ENCODE peak calls at places on chromosomes 6 and 20, in four cellular contexts. G is tibial artery, O is cardiac fibroblast, Y is esophagus squamous epithelium. T is an unnamed sample.
A peak's percentile ranks its signal among the peaks of the same experiment; 100 is the strongest.

GRCh38 chr6:17042422-17043147 is 59.3 kb upstream of the STMND1 start:
- DNase-seq in O (peak; percentile 66), Y (no peak), G (no peak), T (peak; percentile 25)

GRCh38 chr6:25025919-25026301 is 90.2 kb upstream of the RIPOR2 start:
- DNase-seq in Y (no peak), G (no peak), O (no peak), T (no peak)

GRCh38 chr6:52233975-52234823 is 10.1 kb downstream of the IL17F start:
- DNase-seq in G (no peak), Y (no peak), O (peak; percentile 38), T (no peak)

GRCh38 chr6:106579281-106579680 is 50.0 kb downstream of the RTN4IP1 start:
- DNase-seq in O (no peak), Y (no peak), G (no peak), T (no peak)

GRCh38 chr20:38536310-38536709 is 44.7 kb upstream of the ADIG start:
- DNase-seq in Y (no peak), O (no peak), G (no peak), T (no peak)

GRCh38 chr6:52253494-52253893 is 9.2 kb upstream of the IL17F start:
- DNase-seq in O (no peak), Y (no peak), G (no peak), T (no peak)

GRCh38 chr6:170008386-170008785 is 257.0 kb downstream of the ERMARD start:
- DNase-seq in O (no peak), Y (no peak), G (no peak), T (no peak)

GRCh38 chr20:23092409-23092756 is 6.3 kb upstream of the CD93 start:
- DNase-seq in G (no peak), O (peak; percentile 36), Y (no peak), T (no peak)

GRCh38 chr20:16243470-16243869 is 329.8 kb downstream of the KIF16B start:
- DNase-seq in O (no peak), G (no peak), Y (no peak), T (no peak)

GRCh38 chr6:26322645-26323482 is 42.1 kb upstream of the BTN3A2 start:
- DNase-seq in Y (no peak), O (peak; percentile 92), G (no peak), T (no peak)

GRCh38 chr6:402901-403658 is 11.5 kb downstream of the IRF4 start:
- DNase-seq in G (no peak), Y (no peak), O (no peak), T (no peak)

DNA sequence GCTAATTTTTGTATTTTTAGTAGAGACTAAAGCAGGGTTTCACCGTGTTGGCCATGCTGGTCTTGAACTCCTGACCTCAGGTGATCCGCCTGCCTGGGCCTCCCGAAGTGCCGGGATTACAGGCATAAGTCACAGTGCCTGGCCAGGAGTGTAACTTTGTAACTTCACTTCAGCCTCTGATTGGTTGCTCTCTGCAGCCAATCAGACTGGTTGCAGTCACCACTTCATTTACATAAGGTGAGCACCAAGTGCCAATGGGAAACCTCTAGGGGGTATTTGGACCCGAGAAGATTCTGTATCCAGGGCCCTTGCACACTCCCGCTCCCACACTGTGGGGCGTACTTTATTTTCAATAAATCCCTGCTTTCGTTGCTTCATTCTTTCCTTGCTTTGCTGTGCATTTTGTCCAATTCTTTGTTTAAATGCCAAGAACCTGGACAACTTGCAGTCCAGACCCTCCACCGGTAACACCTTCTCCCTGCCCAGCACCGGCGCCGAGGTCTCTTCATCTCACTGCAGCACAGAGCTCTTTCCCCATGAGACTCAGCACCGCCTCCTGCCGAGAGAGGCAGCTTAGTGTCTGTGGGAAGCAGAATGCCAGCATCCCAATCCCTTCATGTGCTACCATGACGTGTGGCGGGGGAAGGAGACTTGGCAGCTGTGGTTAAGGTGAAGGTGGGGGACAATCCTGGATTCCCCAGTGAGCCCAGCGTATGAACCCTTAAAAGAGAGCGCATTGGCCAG is 14.0 kb upstream of the MRGBP start:
- DNase-seq in Y (no peak), O (no peak), G (no peak), T (no peak)
- TF ChIP-seq CTCF in Y (no peak), O (peak; percentile 52), G (no peak), T (no peak)

GRCh38 chr6:100126682-100127484 is 132.9 kb upstream of the MCHR2 start:
- DNase-seq in O (peak; percentile 2), G (no peak), Y (no peak), T (no peak)
- TF ChIP-seq CTCF in O (no peak), G (no peak), Y (no peak), T (no peak)

DNA sequence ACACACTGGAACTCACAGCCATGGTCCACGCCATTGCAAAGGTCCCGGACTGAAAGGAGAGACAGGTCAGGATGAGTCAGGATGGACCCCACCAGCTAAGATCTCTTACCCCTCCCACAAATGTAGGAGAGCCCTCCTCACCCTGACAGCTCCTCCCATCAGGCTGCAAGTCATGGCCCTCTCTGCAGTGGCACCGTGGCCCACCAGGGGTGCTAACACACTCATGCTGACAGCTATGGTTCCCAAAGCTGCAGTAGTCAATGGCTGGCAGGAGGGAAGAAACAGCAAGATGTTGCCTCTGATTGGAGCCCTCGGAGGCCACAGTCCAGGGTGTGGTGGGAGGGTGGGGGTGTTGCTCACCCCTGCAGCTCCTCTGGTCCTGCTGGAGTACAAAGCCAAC is 5.7 kb upstream of the RBPJL start:
- DNase-seq in O (peak; percentile 24), G (no peak), Y (no peak), T (no peak)
- TF ChIP-seq CTCF in O (peak; percentile 60), G (no peak), Y (no peak), T (no peak)

DNA sequence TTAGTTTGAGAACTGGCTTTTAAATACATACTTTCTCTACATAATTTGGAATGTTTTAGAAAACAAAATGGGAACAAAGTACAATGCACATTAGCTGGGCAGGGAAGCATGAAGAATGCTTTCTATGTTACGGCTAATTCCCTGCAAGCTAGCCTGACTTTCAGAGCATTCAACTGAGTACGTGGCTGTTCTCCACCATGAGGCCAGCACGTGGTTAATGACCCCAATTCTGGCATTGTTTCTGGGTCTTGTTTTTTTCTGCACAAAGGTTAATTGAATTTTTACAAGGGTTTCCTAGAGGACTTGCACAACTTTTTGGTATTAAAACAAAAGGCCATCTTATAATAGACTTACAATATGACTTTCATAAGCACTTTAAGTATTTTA is 208.6 kb upstream of the AGPAT4 start:
- DNase-seq in Y (no peak), O (peak; percentile 12), G (no peak), T (no peak)
- TF ChIP-seq CTCF in Y (no peak), O (no peak), G (no peak), T (no peak)

GRCh38 chr6:153677522-153677921 is 361.5 kb upstream of the OPRM1 start:
- DNase-seq in O (no peak), G (no peak), Y (no peak), T (no peak)
- TF ChIP-seq CTCF in O (no peak), G (no peak), Y (no peak), T (no peak)

GRCh38 chr20:63230800-63231268 is 4.9 kb upstream of the BIRC7 start:
- DNase-seq in Y (no peak), G (no peak), O (peak; percentile 81), T (no peak)
- TF ChIP-seq CTCF in Y (peak; percentile 40), G (peak; percentile 42), O (peak; percentile 78), T (no peak)

GRCh38 chr6:2858678-2859324 is 17.1 kb upstream of the SERPINB1 start:
- DNase-seq in O (no peak), Y (no peak), G (no peak), T (no peak)
- TF ChIP-seq CTCF in O (no peak), Y (no peak), G (no peak), T (no peak)

T was measured in omental fat pad.